ENCODE peak calls at places on chromosome 3, in six cellular contexts. One of them, this sample, is unnamed.

GRCh38 chr3:15795563-15796308 is 2.0 kb downstream of the ANKRD28 start:
- DNase-seq in endothelial cell: no peak
- DNase-seq in neural progenitor cell: no peak
- DNase-seq in IMR-90: peak; percentile 68
- DNase-seq in GM12864: no peak
- DNase-seq in GM06990: no peak
- DNase-seq in this sample: peak; percentile 26

GRCh38 chr3:179921500-179921899 is 115.2 kb downstream of the PEX5L start:
- DNase-seq in endothelial cell: no peak
- DNase-seq in neural progenitor cell: no peak
- DNase-seq in IMR-90: no peak
- DNase-seq in GM12864: no peak
- DNase-seq in GM06990: peak; percentile 32
- DNase-seq in this sample: no peak

GRCh38 chr3:119297169-119297568 is 3.0 kb downstream of the ARHGAP31 start:
- DNase-seq in endothelial cell: no peak
- DNase-seq in neural progenitor cell: no peak
- DNase-seq in IMR-90: peak; percentile 71
- DNase-seq in GM12864: no peak
- DNase-seq in GM06990: no peak
- DNase-seq in this sample: no peak

GRCh38 chr3:39287859-39288221 is 8.0 kb upstream of the CX3CR1 start:
- DNase-seq in endothelial cell: no peak
- DNase-seq in neural progenitor cell: no peak
- DNase-seq in IMR-90: no peak
- DNase-seq in GM12864: no peak
- DNase-seq in GM06990: no peak
- DNase-seq in this sample: no peak

GRCh38 chr3:69987833-69988232 is 11.7 kb upstream of the SAMMSON start:
- DNase-seq in endothelial cell: no peak
- DNase-seq in neural progenitor cell: no peak
- DNase-seq in IMR-90: no peak
- DNase-seq in GM12864: no peak
- DNase-seq in GM06990: no peak
- DNase-seq in this sample: no peak

GRCh38 chr3:72255736-72256559 is 471.0 kb upstream of the PROK2 start:
- DNase-seq in endothelial cell: no peak
- DNase-seq in neural progenitor cell: no peak
- DNase-seq in IMR-90: no peak
- DNase-seq in GM12864: no peak
- DNase-seq in GM06990: no peak
- DNase-seq in this sample: peak; percentile 43

GRCh38 chr3:108513961-108514360 is 3.6 kb upstream of the MYH15 start:
- DNase-seq in endothelial cell: no peak
- DNase-seq in neural progenitor cell: no peak
- DNase-seq in IMR-90: peak; percentile 27
- DNase-seq in GM12864: no peak
- DNase-seq in GM06990: no peak
- DNase-seq in this sample: no peak

GRCh38 chr3:94004301-94004910 is 24.0 kb downstream of the STX19 start:
- DNase-seq in endothelial cell: no peak
- DNase-seq in neural progenitor cell: peak; percentile 30
- DNase-seq in IMR-90: peak; percentile 82
- DNase-seq in GM12864: peak; percentile 42
- DNase-seq in GM06990: no peak
- DNase-seq in this sample: no peak

GRCh38 chr3:49625071-49625470 is 49.1 kb upstream of the APEH start:
- DNase-seq in endothelial cell: no peak
- DNase-seq in neural progenitor cell: no peak
- DNase-seq in IMR-90: no peak
- DNase-seq in GM12864: no peak
- DNase-seq in GM06990: no peak
- DNase-seq in this sample: no peak

GRCh38 chr3:99881121-99881524 is 63.5 kb downstream of the CMSS1 start:
- DNase-seq in endothelial cell: no peak
- DNase-seq in neural progenitor cell: no peak
- DNase-seq in IMR-90: no peak
- DNase-seq in GM12864: no peak
- DNase-seq in GM06990: no peak
- DNase-seq in this sample: no peak

GRCh38 chr3:32313723-32314473 is 75.4 kb downstream of the CMTM8 start:
- DNase-seq in endothelial cell: no peak
- DNase-seq in neural progenitor cell: no peak
- DNase-seq in IMR-90: peak; percentile 3
- DNase-seq in GM12864: no peak
- DNase-seq in GM06990: no peak
- DNase-seq in this sample: peak; percentile 47

GRCh38 chr3:14991818-14992612 is 44.6 kb downstream of the NR2C2 start:
- DNase-seq in endothelial cell: no peak
- DNase-seq in neural progenitor cell: peak; percentile 10
- DNase-seq in IMR-90: peak; percentile 18
- DNase-seq in GM12864: no peak
- DNase-seq in GM06990: no peak
- DNase-seq in this sample: no peak

GRCh38 chr3:14152233-14152962 is 26.0 kb downstream of the XPC start:
- DNase-seq in endothelial cell: no peak
- DNase-seq in neural progenitor cell: peak; percentile 15
- DNase-seq in IMR-90: no peak
- DNase-seq in GM12864: no peak
- DNase-seq in GM06990: no peak
- DNase-seq in this sample: peak; percentile 35

GRCh38 chr3:76044601-76045600 is 259.6 kb upstream of the ZNF717 start:
- DNase-seq in endothelial cell: peak; percentile 55
- DNase-seq in neural progenitor cell: peak; percentile 54
- DNase-seq in IMR-90: peak; percentile 44
- DNase-seq in GM12864: no peak
- DNase-seq in GM06990: no peak
- DNase-seq in this sample: peak; percentile 53

GRCh38 chr3:16897254-16897926 is 12.6 kb downstream of the PLCL2 start:
- DNase-seq in endothelial cell: no peak
- DNase-seq in neural progenitor cell: no peak
- DNase-seq in IMR-90: peak; percentile 23
- DNase-seq in GM12864: no peak
- DNase-seq in GM06990: peak; percentile 69
- DNase-seq in this sample: peak; percentile 86

GRCh38 chr3:23540600-23540999 is 265.2 kb upstream of the UBE2E1 start:
- DNase-seq in endothelial cell: no peak
- DNase-seq in neural progenitor cell: no peak
- DNase-seq in IMR-90: no peak
- DNase-seq in GM12864: no peak
- DNase-seq in GM06990: no peak
- DNase-seq in this sample: no peak

GRCh38 chr3:23539185-23539584 is 266.6 kb upstream of the UBE2E1 start:
- DNase-seq in endothelial cell: no peak
- DNase-seq in neural progenitor cell: no peak
- DNase-seq in IMR-90: no peak
- DNase-seq in GM12864: no peak
- DNase-seq in GM06990: no peak
- DNase-seq in this sample: no peak

GRCh38 chr3:23542079-23542478 is 263.7 kb upstream of the UBE2E1 start:
- DNase-seq in endothelial cell: no peak
- DNase-seq in neural progenitor cell: no peak
- DNase-seq in IMR-90: no peak
- DNase-seq in GM12864: no peak
- DNase-seq in GM06990: no peak
- DNase-seq in this sample: no peak

GRCh38 chr3:23533596-23534386 is 272.0 kb upstream of the UBE2E1 start:
- DNase-seq in endothelial cell: no peak
- DNase-seq in neural progenitor cell: no peak
- DNase-seq in IMR-90: no peak
- DNase-seq in GM12864: no peak
- DNase-seq in GM06990: no peak
- DNase-seq in this sample: no peak

DNA sequence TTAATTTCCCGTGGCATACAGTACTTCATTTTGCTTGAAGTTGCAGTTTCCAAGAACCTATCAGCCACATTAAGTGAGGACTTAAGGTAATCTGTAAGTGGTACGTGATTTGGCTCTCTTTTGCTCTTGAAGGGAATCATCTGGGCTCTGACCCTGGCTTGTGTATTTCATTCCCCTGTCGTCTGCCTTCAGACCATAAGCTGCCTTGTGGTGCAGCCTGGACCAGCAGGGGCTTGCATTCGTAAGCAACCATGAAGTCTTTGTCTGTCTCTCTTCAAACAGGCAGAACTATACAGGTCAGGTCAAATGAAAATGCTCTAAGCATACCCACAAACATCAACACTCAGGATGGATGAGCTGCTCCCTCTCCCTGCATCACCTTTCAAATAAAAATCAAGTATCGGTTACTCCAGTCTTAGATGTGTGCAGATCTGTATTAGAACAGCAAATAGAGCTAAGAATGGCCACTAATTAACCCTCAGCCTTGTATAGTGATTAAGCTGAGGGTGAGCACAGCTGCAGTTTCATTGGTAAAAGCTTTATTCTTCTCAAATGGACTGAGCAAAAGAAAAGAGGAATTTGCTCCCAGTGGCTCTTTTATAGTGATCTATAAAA is 268.6 kb upstream of the UBE2E1 start:
- DNase-seq in endothelial cell: no peak
- DNase-seq in neural progenitor cell: peak; percentile 79
- DNase-seq in IMR-90: no peak
- DNase-seq in GM12864: no peak
- DNase-seq in GM06990: no peak
- DNase-seq in this sample: no peak
- TF ChIP-seq CTCF in endothelial cell: no peak
- TF ChIP-seq CTCF in neural progenitor cell: peak; percentile 13
- TF ChIP-seq CTCF in IMR-90: no peak
- TF ChIP-seq CTCF in GM12864: no peak
- TF ChIP-seq CTCF in GM06990: no peak
- TF ChIP-seq CTCF in this sample: no peak

GRCh38 chr3:150699068-150699635 is 4.6 kb downstream of the ERICH6 start:
- DNase-seq in endothelial cell: no peak
- DNase-seq in neural progenitor cell: no peak
- DNase-seq in IMR-90: peak; percentile 53
- DNase-seq in GM12864: no peak
- DNase-seq in GM06990: no peak
- DNase-seq in this sample: no peak

GRCh38 chr3:150703756-150704344 is at the start of gene ERICH6:
- DNase-seq in endothelial cell: peak; percentile 93
- DNase-seq in neural progenitor cell: peak; percentile 95
- DNase-seq in IMR-90: peak; percentile 85
- DNase-seq in GM12864: peak; percentile 61
- DNase-seq in GM06990: peak; percentile 93
- DNase-seq in this sample: peak; percentile 92
- TF ChIP-seq CTCF in endothelial cell: no peak
- TF ChIP-seq CTCF in neural progenitor cell: peak; percentile 28
- TF ChIP-seq CTCF in IMR-90: peak; percentile 3
- TF ChIP-seq CTCF in GM12864: no peak
- TF ChIP-seq CTCF in GM06990: no peak
- TF ChIP-seq CTCF in this sample: peak; percentile 10

GRCh38 chr3:81291586-81291985 is 469.9 kb downstream of the GBE1 start:
- DNase-seq in endothelial cell: no peak
- DNase-seq in neural progenitor cell: no peak
- DNase-seq in IMR-90: no peak
- DNase-seq in GM12864: no peak
- DNase-seq in GM06990: no peak
- DNase-seq in this sample: no peak

DNA sequence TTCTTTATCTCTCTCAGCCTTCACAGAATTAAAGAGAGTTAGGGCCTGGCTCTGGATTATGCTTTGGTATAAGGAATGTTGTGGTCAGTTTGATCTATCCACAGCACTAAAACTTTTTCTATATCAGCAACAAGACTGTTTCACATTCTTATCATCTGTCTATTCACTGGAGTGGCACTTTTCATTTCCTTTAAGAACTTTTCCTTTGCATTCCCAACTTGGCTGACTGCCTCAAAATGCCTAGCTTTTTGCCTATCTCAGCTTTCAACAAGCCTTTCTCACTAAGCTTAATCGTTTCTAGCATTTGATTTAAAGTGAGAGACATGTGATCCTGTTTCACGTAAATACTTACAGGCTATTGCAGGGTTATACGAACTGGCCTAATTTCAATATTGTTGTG is 471.8 kb downstream of the GBE1 start:
- DNase-seq in endothelial cell: no peak
- DNase-seq in neural progenitor cell: no peak
- DNase-seq in IMR-90: peak; percentile 1
- DNase-seq in GM12864: no peak
- DNase-seq in GM06990: no peak
- DNase-seq in this sample: no peak
- TF ChIP-seq CTCF in endothelial cell: no peak
- TF ChIP-seq CTCF in neural progenitor cell: no peak
- TF ChIP-seq CTCF in IMR-90: no peak
- TF ChIP-seq CTCF in GM12864: no peak
- TF ChIP-seq CTCF in GM06990: no peak
- TF ChIP-seq CTCF in this sample: no peak

GRCh38 chr3:114213669-114214541 is 23.5 kb downstream of the ZNF80 start:
- DNase-seq in endothelial cell: no peak
- DNase-seq in neural progenitor cell: no peak
- DNase-seq in IMR-90: peak; percentile 78
- DNase-seq in GM12864: peak; percentile 86
- DNase-seq in GM06990: peak; percentile 80
- DNase-seq in this sample: peak; percentile 88
- TF ChIP-seq CTCF in endothelial cell: no peak
- TF ChIP-seq CTCF in neural progenitor cell: no peak
- TF ChIP-seq CTCF in IMR-90: no peak
- TF ChIP-seq CTCF in GM12864: peak; percentile 25
- TF ChIP-seq CTCF in GM06990: peak; percentile 20
- TF ChIP-seq CTCF in this sample: no peak

GRCh38 chr3:177446160-177446559 is 248.9 kb upstream of the TBL1XR1 start:
- DNase-seq in endothelial cell: no peak
- DNase-seq in neural progenitor cell: no peak
- DNase-seq in IMR-90: no peak
- DNase-seq in GM12864: no peak
- DNase-seq in GM06990: no peak
- DNase-seq in this sample: no peak
- TF ChIP-seq CTCF in endothelial cell: no peak
- TF ChIP-seq CTCF in neural progenitor cell: no peak
- TF ChIP-seq CTCF in IMR-90: no peak
- TF ChIP-seq CTCF in GM12864: no peak
- TF ChIP-seq CTCF in GM06990: no peak
- TF ChIP-seq CTCF in this sample: no peak

GRCh38 chr3:128875556-128876120 is 3.8 kb upstream of the ACAD9 start:
- DNase-seq in endothelial cell: peak; percentile 55
- DNase-seq in neural progenitor cell: peak; percentile 78
- DNase-seq in IMR-90: no peak
- DNase-seq in GM12864: no peak
- DNase-seq in GM06990: no peak
- DNase-seq in this sample: peak; percentile 87
- TF ChIP-seq CTCF in endothelial cell: no peak
- TF ChIP-seq CTCF in neural progenitor cell: peak; percentile 71
- TF ChIP-seq CTCF in IMR-90: peak; percentile 45
- TF ChIP-seq CTCF in GM12864: peak; percentile 71
- TF ChIP-seq CTCF in GM06990: peak; percentile 75
- TF ChIP-seq CTCF in this sample: peak; percentile 73

GRCh38 chr3:36182024-36182423 is 198.3 kb upstream of the STAC start:
- DNase-seq in endothelial cell: no peak
- DNase-seq in neural progenitor cell: no peak
- DNase-seq in IMR-90: no peak
- DNase-seq in GM12864: no peak
- DNase-seq in GM06990: no peak
- DNase-seq in this sample: no peak
- TF ChIP-seq CTCF in endothelial cell: no peak
- TF ChIP-seq CTCF in neural progenitor cell: no peak
- TF ChIP-seq CTCF in IMR-90: no peak
- TF ChIP-seq CTCF in GM12864: no peak
- TF ChIP-seq CTCF in GM06990: no peak
- TF ChIP-seq CTCF in this sample: no peak

DNA sequence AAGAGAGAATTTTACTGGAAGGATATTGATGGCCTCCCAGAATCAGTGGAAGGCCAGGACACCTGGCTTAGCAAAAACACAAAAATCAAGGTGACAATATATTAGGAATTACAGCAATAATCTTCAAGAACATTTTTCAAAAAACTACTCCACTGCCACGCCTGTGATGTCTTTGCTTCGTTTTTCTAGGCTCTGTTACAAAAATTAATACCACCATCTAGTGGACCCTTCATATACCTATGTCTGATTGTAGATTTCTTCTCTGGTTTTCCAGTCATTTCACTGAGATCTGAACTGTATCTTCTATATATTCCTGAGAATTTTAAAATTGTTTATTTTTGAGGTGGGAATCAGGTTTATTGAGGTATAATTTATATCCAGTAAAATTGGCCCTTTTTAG is 5.6 kb upstream of the SLC33A1 start:
- DNase-seq in endothelial cell: no peak
- DNase-seq in neural progenitor cell: no peak
- DNase-seq in IMR-90: peak; percentile 18
- DNase-seq in GM12864: no peak
- DNase-seq in GM06990: no peak
- DNase-seq in this sample: no peak
- TF ChIP-seq CTCF in endothelial cell: no peak
- TF ChIP-seq CTCF in neural progenitor cell: no peak
- TF ChIP-seq CTCF in IMR-90: peak; percentile 40
- TF ChIP-seq CTCF in GM12864: peak; percentile 10
- TF ChIP-seq CTCF in GM06990: peak; percentile 28
- TF ChIP-seq CTCF in this sample: no peak

This sample was measured in activated CD8-positive, alpha-beta T cell treated with anti-CD3 and anti-CD28 coated beads for 36 hours.